ENCODE peak calls at places on chromosomes 7 and 10, in eight cellular contexts. Q, H, K, R, B, P, G and E are unnamed samples.

GRCh38 chr7:192701-193536 is 548 bp downstream of the FAM20C start:
- DNase-seq in H (no peak), Q (no peak), B (no peak), P (peak; percentile 33), K (no peak), G (peak; percentile 45), R (peak; percentile 31), E (peak; percentile 43)

GRCh38 chr7:38660427-38661099 is 29.4 kb upstream of the AMPH start:
- DNase-seq in K (peak; percentile 17), R (peak; percentile 68), B (peak; percentile 17), P (peak; percentile 73), Q (peak; percentile 25), H (no peak), G (peak; percentile 55), E (peak; percentile 75)

GRCh38 chr7:44678096-44678467 is 70.6 kb upstream of the ZMIZ2 start:
- DNase-seq in Q (no peak), R (peak; percentile 13), H (peak; percentile 29), P (peak; percentile 49), G (peak; percentile 31), B (no peak), K (no peak), E (no peak)

GRCh38 chr7:47677664-47678063 is 95.8 kb upstream of the TNS3 start:
- DNase-seq in K (peak; percentile 36), P (no peak), R (no peak), G (peak; percentile 29), B (no peak), Q (no peak), H (no peak), E (no peak)

GRCh38 chr10:125054216-125054615 is 106.1 kb downstream of the CTBP2 start:
- DNase-seq in P (no peak), H (no peak), B (no peak), K (no peak), G (no peak), R (no peak), Q (no peak), E (no peak)

GRCh38 chr7:64608116-64608910 is 45.4 kb upstream of the ZNF680 start:
- DNase-seq in H (no peak), B (no peak), G (no peak), R (no peak), K (no peak), Q (no peak), P (no peak), E (no peak)

GRCh38 chr10:117860823-117861222 is 185.9 kb downstream of the RAB11FIP2 start:
- DNase-seq in R (peak; percentile 25), P (peak; percentile 24), Q (no peak), K (no peak), G (peak; percentile 43), B (no peak), H (no peak), E (peak; percentile 62)

GRCh38 chr7:155459867-155460461 is 2.0 kb downstream of the EN2 start:
- DNase-seq in K (no peak), R (no peak), P (no peak), H (no peak), Q (no peak), G (no peak), B (no peak), E (no peak)

GRCh38 chr10:1663226-1663625 is 74.1 kb downstream of the ADARB2 start:
- DNase-seq in R (no peak), Q (no peak), B (no peak), G (no peak), H (peak; percentile 15), P (no peak), K (no peak), E (no peak)

GRCh38 chr7:84389242-84389641 is 194.7 kb upstream of the SEMA3A start:
- DNase-seq in G (no peak), H (no peak), P (no peak), B (no peak), Q (no peak), R (no peak), K (no peak), E (no peak)

GRCh38 chr7:159197066-159197975 is 52.7 kb upstream of the VIPR2 start:
- DNase-seq in R (no peak), Q (peak; percentile 17), B (no peak), G (peak; percentile 10), H (no peak), K (no peak), P (peak; percentile 0), E (peak; percentile 20)

GRCh38 chr10:131854579-131855335 is 46.1 kb upstream of the PPP2R2D start:
- DNase-seq in P (no peak), G (no peak), H (peak; percentile 37), Q (no peak), B (no peak), R (no peak), K (no peak), E (no peak)

GRCh38 chr10:3452683-3453388 is 280.3 kb upstream of the PITRM1 start:
- DNase-seq in R (peak; percentile 93), B (no peak), P (peak; percentile 96), Q (no peak), K (peak; percentile 68), H (no peak), G (peak; percentile 95), E (peak; percentile 93)

GRCh38 chr7:105691029-105691691 is 109.9 kb upstream of the EFCAB10 start:
- DNase-seq in B (no peak), G (peak; percentile 59), P (peak; percentile 65), K (no peak), Q (peak; percentile 31), R (peak; percentile 54), H (no peak), E (peak; percentile 58)

GRCh38 chr7:157780721-157781120 is 443.9 kb downstream of the DNAJB6 start:
- DNase-seq in R (no peak), G (no peak), B (no peak), H (no peak), Q (no peak), K (no peak), P (no peak), E (no peak)

GRCh38 chr10:28072573-28072972 is 73.7 kb upstream of the ODAD2 start:
- DNase-seq in R (no peak), Q (no peak), P (peak; percentile 11), H (no peak), G (no peak), K (peak; percentile 23), B (no peak), E (no peak)

GRCh38 chr10:15245530-15245929 is 77.0 kb upstream of the NMT2 start:
- DNase-seq in G (no peak), Q (peak; percentile 16), B (no peak), R (no peak), H (no peak), P (no peak), K (no peak), E (peak; percentile 28)

GRCh38 chr10:124739119-124739921 is 4.9 kb downstream of the FAM53B start:
- DNase-seq in R (no peak), Q (no peak), G (peak; percentile 15), H (peak; percentile 40), P (no peak), K (no peak), B (no peak), E (no peak)

GRCh38 chr10:115851689-115852088 is 421.3 kb downstream of the GFRA1 start:
- DNase-seq in K (no peak), G (no peak), B (no peak), Q (no peak), H (no peak), R (no peak), P (no peak), E (no peak)